ENCODE peak calls at places on chromosomes 16 and 17, in four cellular contexts. Y is HCT116, G is dorsolateral prefrontal cortex, C is endodermal cell. E is an unnamed sample.

GRCh38 chr17:67526700-67527099 is 149.6 kb downstream of the PITPNC1 start:
- DNase-seq in C (peak), Y (no peak), G (no peak), E (no peak)

GRCh38 chr17:35612924-35613521 is 25.9 kb downstream of the AP2B1 start:
- DNase-seq in Y (peak), G (peak), C (peak), E (peak)

GRCh38 chr17:44187131-44187899 is 543 bp downstream of the TMUB2 start:
- DNase-seq in C (no peak), Y (no peak), G (no peak), E (peak)

GRCh38 chr17:6138761-6139446 is 68.7 kb downstream of the WSCD1 start:
- DNase-seq in G (no peak), Y (no peak), C (peak), E (no peak)

GRCh38 chr16:58201163-58201562 is 3.3 kb upstream of the CSNK2A2 start:
- DNase-seq in C (peak), Y (no peak), G (no peak), E (no peak)

GRCh38 chr17:18944646-18945045 is 7.3 kb upstream of the SLC5A10 start:
- DNase-seq in G (no peak), C (no peak), Y (no peak), E (no peak)

GRCh38 chr17:56744721-56745120 is 89.0 kb downstream of the C17orf67 start:
- DNase-seq in G (no peak), Y (no peak), C (no peak), E (no peak)

GRCh38 chr17:76968707-76969597 is 100.7 kb downstream of the MGAT5B start:
- DNase-seq in Y (no peak), G (no peak), C (peak), E (no peak)

GRCh38 chr17:61583242-61583641 is 7.8 kb downstream of the NACA2 start:
- DNase-seq in Y (peak), C (no peak), G (no peak), E (peak)

GRCh38 chr17:38898291-38898679 is 27.1 kb upstream of the LASP1NB start:
- DNase-seq in Y (no peak), C (no peak), G (no peak), E (no peak)

GRCh38 chr17:27954521-27955495 is 61.6 kb upstream of the LYRM9 start:
- DNase-seq in Y (no peak), G (no peak), C (peak), E (no peak)

GRCh38 chr16:68401871-68402747 is 46.2 kb downstream of the SMPD3 start:
- DNase-seq in C (no peak), G (no peak), Y (no peak), E (peak)

GRCh38 chr16:17939052-17939673 is 397.4 kb downstream of the NPIPA8 start:
- DNase-seq in G (no peak), Y (no peak), C (no peak), E (no peak)

GRCh38 chr17:2366747-2367494 is 29.6 kb downstream of the SGSM2 start:
- DNase-seq in C (peak), G (no peak), Y (no peak), E (no peak)

GRCh38 chr16:87431926-87432325 is 39.8 kb downstream of the MAP1LC3B start:
- DNase-seq in C (no peak), Y (no peak), G (no peak), E (peak)

GRCh38 chr17:77001487-77001886 is 133.3 kb downstream of the MGAT5B start:
- DNase-seq in C (no peak), G (no peak), Y (no peak), E (no peak)

GRCh38 chr17:76135810-76136188 is 5.2 kb downstream of the FOXJ1 start:
- DNase-seq in C (peak), G (no peak), Y (no peak), E (no peak)

GRCh38 chr17:59786536-59787319 is 79.3 kb downstream of the VMP1 start:
- DNase-seq in C (peak), Y (peak), G (no peak), E (peak)

GRCh38 chr16:81279375-81279774 is 35.4 kb upstream of the GAN start:
- DNase-seq in C (no peak), Y (no peak), G (no peak), E (peak)

GRCh38 chr16:46748775-46749705 is 896 bp upstream of the MYLK3 start:
- DNase-seq in Y (no peak), G (no peak), C (peak), E (no peak)

GRCh38 chr17:81239714-81240555 is 817 bp downstream of the NDUFAF8 start:
- DNase-seq in G (no peak), C (no peak), Y (no peak), E (peak)

GRCh38 chr17:27340575-27340974 is 46.7 kb downstream of the WSB1 start:
- DNase-seq in G (no peak), C (no peak), Y (no peak), E (no peak)

GRCh38 chr17:49895812-49896211 is 47.9 kb upstream of the TAC4 start:
- DNase-seq in C (no peak), Y (no peak), G (no peak), E (no peak)

GRCh38 chr17:27545562-27546229 is 85.3 kb upstream of the LGALS9 start:
- DNase-seq in C (peak), Y (no peak), G (no peak), E (no peak)

GRCh38 chr17:35289222-35289621 is 46.4 kb downstream of the SLFN5 start:
- DNase-seq in Y (no peak), C (no peak), G (no peak), E (no peak)

GRCh38 chr16:85307552-85308364 is 195.5 kb upstream of the CIBAR2 start:
- DNase-seq in C (no peak), Y (no peak), G (no peak), E (no peak)

GRCh38 chr17:1100382-1100781 is 79.4 kb downstream of the ABR start:
- DNase-seq in C (no peak), G (no peak), Y (no peak), E (no peak)

GRCh38 chr16:28573738-28574718 is 20.3 kb downstream of the SGF29 start:
- DNase-seq in G (no peak), Y (no peak), C (no peak), E (no peak)

GRCh38 chr17:37786481-37786880 is 41.6 kb upstream of the HNF1B start:
- DNase-seq in C (no peak), Y (no peak), G (no peak), E (no peak)

GRCh38 chr17:34874496-34874895 is 86.8 kb downstream of the CCT6B start:
- DNase-seq in C (no peak), Y (no peak), G (no peak), E (no peak)

GRCh38 chr17:1630662-1631061 is 2.0 kb upstream of the SLC43A2 start:
- DNase-seq in Y (no peak), G (no peak), C (no peak), E (peak)

GRCh38 chr17:51351890-51352289 is 91.5 kb downstream of the UTP18 start:
- DNase-seq in Y (no peak), C (no peak), G (peak), E (peak)

GRCh38 chr16:57564571-57565270 is 22.3 kb downstream of the ADGRG5 start:
- DNase-seq in C (no peak), G (no peak), Y (no peak), E (peak)

GRCh38 chr17:75138519-75138918 is 7.0 kb upstream of the NT5C start:
- DNase-seq in C (no peak), G (no peak), Y (no peak), E (no peak)

GRCh38 chr17:75832652-75833400 is 11.4 kb downstream of the UNC13D start:
- DNase-seq in C (peak), Y (no peak), G (no peak), E (no peak)

E was measured in GM23248.